ENCODE peak calls at places on chromosomes 5 and 9, in five cellular contexts. E is upper lobe of right lung, U is fibroblast of the aortic adventitia, M is A549, V is ovary. T is an unnamed sample.

GRCh38 chr9:16637218-16637617 is 233.3 kb downstream of the BNC2 start:
- DNase-seq in V (no peak), U (no peak), E (no peak), M (peak), T (no peak)

GRCh38 chr5:115304496-115304895 is 8.0 kb upstream of the CCDC112 start:
- DNase-seq in U (no peak), E (no peak), V (no peak), M (no peak), T (no peak)

GRCh38 chr9:92188969-92189781 is 74.0 kb upstream of the SPTLC1 start:
- DNase-seq in M (no peak), E (no peak), U (no peak), V (no peak), T (no peak)

GRCh38 chr9:120571443-120572257 is 8.3 kb downstream of the CDK5RAP2 start:
- DNase-seq in V (peak), U (peak), M (peak), E (peak), T (peak)

GRCh38 chr9:2574215-2574614 is 47.4 kb upstream of the VLDLR start:
- DNase-seq in U (no peak), E (no peak), M (peak), V (no peak), T (peak)

GRCh38 chr5:6759401-6759800 is 46.2 kb downstream of the TENT4A start:
- DNase-seq in V (no peak), E (no peak), U (peak), M (peak), T (no peak)

GRCh38 chr5:116273458-116274242 is 188.8 kb downstream of the COMMD10 start:
- DNase-seq in E (no peak), V (no peak), U (peak), M (no peak), T (peak)

GRCh38 chr9:21357479-21358290 is 7.0 kb upstream of the IFNA6 start:
- DNase-seq in V (no peak), M (no peak), E (no peak), U (peak), T (peak)

GRCh38 chr9:88953401-88954029 is 37.8 kb upstream of the S1PR3 start:
- DNase-seq in U (peak), M (no peak), E (no peak), V (no peak), T (peak)

GRCh38 chr5:84406111-84406510 is 21.4 kb upstream of the EDIL3 start:
- DNase-seq in E (no peak), V (no peak), U (no peak), M (no peak), T (no peak)

GRCh38 chr5:149240354-149240998 is 31.2 kb upstream of the AFAP1L1 start:
- DNase-seq in E (peak), V (no peak), M (no peak), U (no peak), T (no peak)

GRCh38 chr9:135079676-135080075 is 7.8 kb upstream of the OLFM1 start:
- DNase-seq in M (no peak), U (no peak), V (no peak), E (no peak), T (no peak)

GRCh38 chr5:150181035-150181434 is 8.8 kb upstream of the SLC6A7 start:
- DNase-seq in E (no peak), M (no peak), U (peak), V (no peak), T (peak)

GRCh38 chr5:141349917-141350619 is at the start of gene PCDHGB1:
- DNase-seq in U (peak), E (no peak), M (peak), V (no peak), T (peak)

GRCh38 chr5:124655943-124656459 is 90.4 kb downstream of the ZNF608 start:
- DNase-seq in E (no peak), U (peak), M (peak), V (no peak), T (peak)

GRCh38 chr9:136712690-136713554 is 550 bp downstream of the DIPK1B start:
- DNase-seq in U (no peak), E (no peak), M (no peak), V (no peak), T (no peak)

GRCh38 chr5:37370550-37370863 is 399 bp downstream of the NUP155 start:
- DNase-seq in U (no peak), M (no peak), V (no peak), E (no peak), T (peak)

GRCh38 chr9:134593286-134593685 is 48.3 kb upstream of the COL5A1 start:
- DNase-seq in U (no peak), V (no peak), M (no peak), E (no peak), T (no peak)

GRCh38 chr5:111720333-111720890 is 36.6 kb downstream of the NREP start:
- DNase-seq in M (no peak), V (no peak), U (no peak), E (no peak), T (no peak)

GRCh38 chr9:137218212-137218753 is 3.8 kb downstream of the RNF208 start:
- DNase-seq in E (no peak), V (no peak), U (no peak), M (no peak), T (no peak)

GRCh38 chr5:72692273-72692672 is 124.2 kb upstream of the TNPO1 start:
- DNase-seq in M (no peak), V (no peak), E (no peak), U (peak), T (peak)

GRCh38 chr5:36881807-36882206 is 5.2 kb downstream of the NIPBL start:
- DNase-seq in M (no peak), E (no peak), U (no peak), V (no peak), T (no peak)

GRCh38 chr9:31323726-31324444 is 1060.6 kb upstream of the ACO1 start:
- DNase-seq in E (no peak), U (no peak), M (no peak), V (no peak), T (no peak)

GRCh38 chr5:40669606-40670005 is 10.1 kb upstream of the PTGER4 start:
- DNase-seq in U (no peak), M (no peak), V (no peak), E (no peak), T (no peak)

GRCh38 chr5:143870871-143871632 is 59.1 kb downstream of the HMHB1 start:
- DNase-seq in U (no peak), M (no peak), E (no peak), V (no peak), T (peak)

GRCh38 chr5:64210866-64211265 is 45.2 kb downstream of the RNF180 start:
- DNase-seq in V (no peak), E (no peak), U (peak), M (no peak), T (peak)

GRCh38 chr5:135705230-135705631 is 126.4 kb upstream of the CXCL14 start:
- DNase-seq in M (no peak), E (no peak), U (peak), V (no peak), T (peak)

GRCh38 chr5:68252678-68253520 is 37.3 kb downstream of the PIK3R1 start:
- DNase-seq in M (peak), E (no peak), U (peak), V (peak), T (peak)

GRCh38 chr5:96816430-96816939 is 8.7 kb upstream of the ERAP1 start:
- DNase-seq in V (no peak), E (no peak), M (no peak), U (no peak), T (no peak)

T was measured in GM23248.